ENCODE peak calls at places on chromosomes 12 and 14, in five cellular contexts. O, C, R, W and M are unnamed samples.

GRCh38 chr12:53325539-53326061 is 4.2 kb upstream of the AAAS start:
- DNase-seq in O (no peak), C (no peak), R (peak), W (no peak), M (peak)

GRCh38 chr14:30656190-30656632 is 34.1 kb downstream of the SCFD1 start:
- DNase-seq in O (no peak), C (no peak), R (peak), W (peak), M (no peak)

GRCh38 chr12:104588048-104588942 is 131.5 kb downstream of the CHST11 start:
- DNase-seq in O (no peak), C (no peak), R (peak), W (no peak), M (no peak)

GRCh38 chr12:90398437-90398836 is 556.5 kb downstream of the CCER1 start:
- DNase-seq in O (no peak), C (no peak), R (no peak), W (no peak), M (no peak)

GRCh38 chr14:97027256-97027999 is 230.2 kb downstream of the VRK1 start:
- DNase-seq in O (no peak), C (no peak), R (no peak), W (no peak), M (no peak)

GRCh38 chr14:69464379-69464778 is 20.1 kb upstream of the PLEKHD1 start:
- DNase-seq in O (no peak), C (no peak), R (no peak), W (no peak), M (no peak)

GRCh38 chr14:21498540-21499526 is 12.3 kb downstream of the METTL3 start:
- DNase-seq in O (no peak), C (no peak), R (peak), W (no peak), M (no peak)

GRCh38 chr12:47771304-47771703 is 1.7 kb upstream of the SLC48A1 start:
- DNase-seq in O (no peak), C (no peak), R (no peak), W (no peak), M (no peak)

GRCh38 chr14:64502476-64503183 is 1.0 kb downstream of the ZBTB25 start:
- DNase-seq in O (no peak), C (no peak), R (no peak), W (peak), M (peak)

GRCh38 chr12:59587710-59588109 is 8.1 kb upstream of the SLC16A7 start:
- DNase-seq in O (no peak), C (no peak), R (no peak), W (no peak), M (no peak)

GRCh38 chr12:87807127-87807526 is 222.1 kb downstream of the C12orf50 start:
- DNase-seq in O (no peak), C (no peak), R (no peak), W (no peak), M (no peak)

GRCh38 chr12:25377475-25378179 is 126.9 kb upstream of the KRAS start:
- DNase-seq in O (peak), C (no peak), R (no peak), W (peak), M (no peak)

GRCh38 chr14:105167303-105168092 is 1.1 kb downstream of the JAG2 start:
- DNase-seq in O (no peak), C (no peak), R (no peak), W (no peak), M (no peak)

GRCh38 chr14:32049361-32050103 is 27.6 kb upstream of the ARHGAP5 start:
- DNase-seq in O (no peak), C (no peak), R (no peak), W (no peak), M (no peak)

GRCh38 chr12:47088021-47088944 is 8.5 kb upstream of the AMIGO2 start:
- DNase-seq in O (no peak), C (no peak), R (no peak), W (no peak), M (peak)

GRCh38 chr12:26633591-26634210 is 199.3 kb downstream of the ITPR2 start:
- DNase-seq in O (no peak), C (no peak), R (no peak), W (no peak), M (no peak)

GRCh38 chr14:39372656-39373055 is 59.6 kb downstream of the FBXO33 start:
- DNase-seq in O (no peak), C (no peak), R (no peak), W (no peak), M (no peak)

GRCh38 chr12:117718559-117718958 is 250.2 kb downstream of the KSR2 start:
- DNase-seq in O (no peak), C (no peak), R (no peak), W (no peak), M (no peak)

GRCh38 chr12:71283883-71284282 is 126.1 kb upstream of the TSPAN8 start:
- DNase-seq in O (no peak), C (no peak), R (no peak), W (no peak), M (no peak)

GRCh38 chr14:76615331-76615730 is 145.9 kb upstream of the VASH1 start:
- DNase-seq in O (no peak), C (no peak), R (no peak), W (no peak), M (no peak)

GRCh38 chr12:5102261-5102789 is 58.6 kb downstream of the KCNA5 start:
- DNase-seq in O (no peak), C (no peak), R (no peak), W (no peak), M (no peak)

GRCh38 chr12:50637870-50638481 is 125.9 kb upstream of the ATF1 start:
- DNase-seq in O (no peak), C (no peak), R (peak), W (no peak), M (no peak)

GRCh38 chr12:90978117-90978770 is 23.3 kb upstream of the CCER1 start:
- DNase-seq in O (no peak), C (no peak), R (peak), W (no peak), M (no peak)

GRCh38 chr12:27333311-27334009 is 824 bp downstream of the BMAL2 start:
- DNase-seq in O (peak), C (no peak), R (no peak), W (peak), M (peak)

GRCh38 chr12:10453144-10453543 is at the start of gene KLRC1:
- DNase-seq in O (no peak), C (no peak), R (no peak), W (no peak), M (no peak)

GRCh38 chr14:35932136-35932535 is 106.0 kb downstream of the BRMS1L start:
- DNase-seq in O (no peak), C (no peak), R (no peak), W (no peak), M (no peak)

GRCh38 chr12:122984612-122985358 is 4.3 kb downstream of the ARL6IP4 start:
- DNase-seq in O (no peak), C (no peak), R (no peak), W (no peak), M (no peak)

GRCh38 chr12:112750971-112751370 is 40.6 kb upstream of the RPH3A start:
- DNase-seq in O (no peak), C (no peak), R (no peak), W (no peak), M (no peak)

GRCh38 chr14:42930058-42930457 is 1323.4 kb downstream of the LRFN5 start:
- DNase-seq in O (no peak), C (no peak), R (no peak), W (no peak), M (no peak)

GRCh38 chr12:126588586-126589249 is 1523.5 kb downstream of the AACS start:
- DNase-seq in O (peak), C (no peak), R (no peak), W (no peak), M (no peak)